ENCODE peak calls at places on chromosomes 4 and X, in five cellular contexts. E, D, W, S and U are unnamed samples.

GRCh38 chrX:135543924-135544323 is 23.5 kb downstream of the INTS6L start:
- DNase-seq in E (no peak), D (peak), W (no peak), S (peak), U (no peak)

GRCh38 chr4:76749361-76749760 is 148.6 kb downstream of the SOWAHB start:
- DNase-seq in E (no peak), D (no peak), W (no peak), S (no peak), U (no peak)

GRCh38 chrX:19017271-19017670 is 33.4 kb upstream of the PHKA2 start:
- DNase-seq in E (no peak), D (no peak), W (peak), S (no peak), U (no peak)

GRCh38 chr4:163271555-163272127 is 60.8 kb downstream of the NPY1R start:
- DNase-seq in E (no peak), D (no peak), W (no peak), S (no peak), U (no peak)

GRCh38 chrX:34559325-34559724 is 97.8 kb downstream of the TMEM47 start:
- DNase-seq in E (no peak), D (no peak), W (no peak), S (no peak), U (no peak)

GRCh38 chrX:153777261-153778090 is 3.4 kb upstream of the SRPK3 start:
- DNase-seq in E (no peak), D (no peak), W (no peak), S (no peak), U (no peak)

GRCh38 chr4:182010876-182011275 is 232.3 kb upstream of the TENM3 start:
- DNase-seq in E (no peak), D (no peak), W (no peak), S (no peak), U (no peak)

GRCh38 chr4:168496834-168497233 is at the start of gene PALLD:
- DNase-seq in E (peak), D (no peak), W (peak), S (no peak), U (no peak)

GRCh38 chr4:26873391-26874026 is 12.9 kb downstream of the STIM2 start:
- DNase-seq in E (no peak), D (peak), W (no peak), S (peak), U (peak)

GRCh38 chr4:168794881-168795280 is 215.2 kb downstream of the CBR4 start:
- DNase-seq in E (no peak), D (no peak), W (no peak), S (no peak), U (no peak)

GRCh38 chr4:53573696-53574095 is 17.6 kb downstream of the LNX1 start:
- DNase-seq in E (no peak), D (no peak), W (no peak), S (no peak), U (no peak)

GRCh38 chr4:165522049-165522448 is 143.2 kb downstream of the CPE start:
- DNase-seq in E (no peak), D (no peak), W (no peak), S (no peak), U (no peak)

GRCh38 chrX:1134976-1135375 is 77.5 kb downstream of the CRLF2 start:
- DNase-seq in E (no peak), D (no peak), W (no peak), S (no peak), U (no peak)